ENCODE peak calls at places on chromosomes 6 and 20, in six cellular contexts. X, E, U, H, O and I are unnamed samples.

GRCh38 chr6:105210932-105211531 is 31.2 kb upstream of the POPDC3 start:
- DNase-seq in X (no peak), E (no peak), U (no peak), H (no peak), O (no peak), I (no peak)

GRCh38 chr6:19502301-19502700 is 334.9 kb upstream of the ID4 start:
- DNase-seq in X (no peak), E (no peak), U (no peak), H (no peak), O (no peak), I (no peak)

GRCh38 chr6:162343902-162344226 is 383.7 kb downstream of the PRKN start:
- DNase-seq in X (no peak), E (no peak), U (no peak), H (peak), O (no peak), I (no peak)

GRCh38 chr6:101545171-101545570 is 151.7 kb downstream of the GRIK2 start:
- DNase-seq in X (no peak), E (no peak), U (no peak), H (no peak), O (no peak), I (no peak)

GRCh38 chr6:110137924-110138887 is 41.3 kb downstream of the WASF1 start:
- DNase-seq in X (no peak), E (no peak), U (no peak), H (no peak), O (no peak), I (no peak)

GRCh38 chr6:18491303-18492090 is 104.3 kb downstream of the RNF144B start:
- DNase-seq in X (no peak), E (no peak), U (no peak), H (no peak), O (no peak), I (no peak)

GRCh38 chr6:138465007-138465645 is 34.2 kb downstream of the NHSL1 start:
- DNase-seq in X (no peak), E (no peak), U (no peak), H (no peak), O (no peak), I (no peak)

GRCh38 chr6:89310929-89311328 is 4.2 kb downstream of the GABRR2 start:
- DNase-seq in X (no peak), E (no peak), U (no peak), H (no peak), O (no peak), I (no peak)

GRCh38 chr20:31607640-31608255 is 2.7 kb downstream of the ID1 start:
- DNase-seq in X (no peak), E (no peak), U (no peak), H (no peak), O (no peak), I (no peak)

GRCh38 chr20:25058051-25058796 is at the start of gene ACSS1:
- DNase-seq in X (peak), E (peak), U (peak), H (peak), O (peak), I (peak)

GRCh38 chr20:25437153-25437581 is 29.7 kb downstream of the GINS1 start:
- DNase-seq in X (no peak), E (no peak), U (no peak), H (no peak), O (no peak), I (no peak)

GRCh38 chr20:24773168-24773567 is 175.9 kb upstream of the CST7 start:
- DNase-seq in X (no peak), E (no peak), U (no peak), H (peak), O (no peak), I (no peak)

GRCh38 chr6:160048471-160048870 is 73.1 kb upstream of the SLC22A1 start:
- DNase-seq in X (no peak), E (no peak), U (no peak), H (no peak), O (no peak), I (no peak)

GRCh38 chr6:113651120-113651519 is 206.0 kb upstream of the MARCKS start:
- DNase-seq in X (no peak), E (no peak), U (no peak), H (no peak), O (peak), I (peak)

GRCh38 chr6:31912186-31912585 is 10.3 kb upstream of the ZBTB12 start:
- DNase-seq in X (no peak), E (no peak), U (no peak), H (no peak), O (no peak), I (no peak)

GRCh38 chr6:20953019-20953418 is 418.8 kb downstream of the CDKAL1 start:
- DNase-seq in X (no peak), E (no peak), U (no peak), H (no peak), O (no peak), I (no peak)

GRCh38 chr20:50312682-50313187 is 122.1 kb downstream of the CEBPB start:
- DNase-seq in X (no peak), E (no peak), U (no peak), H (peak), O (peak), I (no peak)
- H3K27ac ChIP-seq in X (no peak), E (no peak), U (no peak), H (peak), O (peak), I (peak)

GRCh38 chr6:130995783-130996447 is 67.1 kb downstream of the EPB41L2 start:
- DNase-seq in X (no peak), E (no peak), U (no peak), H (no peak), O (no peak), I (no peak)

GRCh38 chr6:130993292-130993765 is 69.7 kb downstream of the EPB41L2 start:
- DNase-seq in X (no peak), E (no peak), U (no peak), H (peak), O (no peak), I (peak)

GRCh38 chr6:130994319-130995097 is 68.5 kb downstream of the EPB41L2 start:
- DNase-seq in X (no peak), E (no peak), U (no peak), H (no peak), O (no peak), I (no peak)

GRCh38 chr6:130996635-130997034 is 66.4 kb downstream of the EPB41L2 start:
- DNase-seq in X (no peak), E (no peak), U (no peak), H (no peak), O (no peak), I (no peak)

GRCh38 chr6:130991422-130992144 is 71.5 kb downstream of the EPB41L2 start:
- DNase-seq in X (no peak), E (no peak), U (no peak), H (no peak), O (no peak), I (no peak)
- H3K4me3 ChIP-seq in X (no peak), E (no peak), U (no peak), H (no peak), O (peak), I (no peak)

GRCh38 chr20:37880726-37881591 is 22.0 kb upstream of the VSTM2L start:
- DNase-seq in X (no peak), E (no peak), U (no peak), H (peak), O (peak), I (no peak)

GRCh38 chr20:37876863-37877262 is 26.1 kb upstream of the VSTM2L start:
- DNase-seq in X (no peak), E (no peak), U (no peak), H (no peak), O (no peak), I (no peak)

GRCh38 chr20:37877832-37878772 is 24.8 kb upstream of the VSTM2L start:
- DNase-seq in X (no peak), E (no peak), U (no peak), H (no peak), O (no peak), I (no peak)

GRCh38 chr20:37879843-37880242 is 23.1 kb upstream of the VSTM2L start:
- DNase-seq in X (no peak), E (no peak), U (no peak), H (no peak), O (no peak), I (no peak)

GRCh38 chr20:37879003-37879599 is 23.8 kb upstream of the VSTM2L start:
- DNase-seq in X (no peak), E (no peak), U (no peak), H (no peak), O (no peak), I (no peak)
- H3K27ac ChIP-seq in X (no peak), E (no peak), U (no peak), H (no peak), O (no peak), I (no peak)

GRCh38 chr6:44493593-44493992 is 106.1 kb downstream of the CDC5L start:
- DNase-seq in X (no peak), E (no peak), U (no peak), H (no peak), O (no peak), I (no peak)

GRCh38 chr6:44493132-44493531 is 105.6 kb downstream of the CDC5L start:
- DNase-seq in X (no peak), E (no peak), U (no peak), H (no peak), O (no peak), I (no peak)

GRCh38 chr6:44487611-44488010 is 100.1 kb downstream of the CDC5L start:
- DNase-seq in X (no peak), E (no peak), U (no peak), H (no peak), O (no peak), I (no peak)

GRCh38 chr6:44487002-44487401 is 99.5 kb downstream of the CDC5L start:
- DNase-seq in X (no peak), E (no peak), U (no peak), H (no peak), O (no peak), I (no peak)

DNA sequence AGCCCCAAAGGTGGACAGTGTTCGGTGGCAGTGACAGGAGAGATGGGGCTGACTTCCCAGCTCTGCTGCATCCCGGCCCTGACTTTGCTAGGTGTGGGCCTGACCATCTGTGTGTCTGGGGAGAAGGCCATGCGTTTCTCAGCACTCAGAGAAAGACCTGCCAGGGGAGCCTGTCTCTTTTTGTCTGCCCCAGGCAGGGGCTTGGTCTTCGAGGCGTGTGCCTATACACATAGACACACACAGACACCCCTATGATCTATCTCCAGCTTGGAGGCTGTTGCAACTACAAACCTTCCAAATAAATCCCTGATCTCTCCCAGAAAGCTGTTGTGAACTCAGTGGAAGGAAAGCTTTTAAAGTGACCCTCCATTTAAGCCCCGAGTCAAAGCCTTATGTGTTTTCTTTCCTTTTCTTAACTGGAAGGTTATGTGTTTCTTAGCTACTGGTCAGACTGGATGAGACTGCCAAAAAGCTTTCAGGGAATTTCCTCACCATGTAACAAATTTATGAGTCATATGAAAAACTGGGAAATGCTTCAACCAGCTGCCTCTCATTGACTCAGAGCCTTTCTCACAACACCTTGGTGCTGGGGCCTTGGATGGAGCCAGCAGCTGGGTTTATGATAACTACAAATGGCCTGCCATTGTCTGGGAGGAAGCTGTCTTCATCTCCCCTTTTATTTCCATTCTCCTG is 102.6 kb downstream of the CDC5L start:
- DNase-seq in X (no peak), E (no peak), U (no peak), H (peak), O (no peak), I (no peak)
- H3K4me3 ChIP-seq in X (no peak), E (no peak), U (no peak), H (no peak), O (no peak), I (no peak)

GRCh38 chr6:6679633-6680032 is 91.1 kb downstream of the LY86 start:
- DNase-seq in X (no peak), E (no peak), U (no peak), H (no peak), O (no peak), I (no peak)

GRCh38 chr6:6674872-6675271 is 86.4 kb downstream of the LY86 start:
- DNase-seq in X (no peak), E (no peak), U (no peak), H (no peak), O (no peak), I (no peak)

GRCh38 chr6:6678185-6678671 is 89.7 kb downstream of the LY86 start:
- DNase-seq in X (no peak), E (no peak), U (no peak), H (peak), O (no peak), I (peak)

GRCh38 chr6:6678811-6679210 is 90.3 kb downstream of the LY86 start:
- DNase-seq in X (no peak), E (no peak), U (no peak), H (no peak), O (no peak), I (no peak)

GRCh38 chr6:6676910-6677441 is 88.5 kb downstream of the LY86 start:
- DNase-seq in X (peak), E (peak), U (peak), H (peak), O (peak), I (peak)
- H3K27ac ChIP-seq in X (no peak), E (no peak), U (no peak), H (no peak), O (peak), I (no peak)

GRCh38 chr20:62067547-62068260 is 2.0 kb upstream of the TAF4 start:
- DNase-seq in X (no peak), E (no peak), U (peak), H (no peak), O (no peak), I (no peak)
- H3K4me3 ChIP-seq in X (no peak), E (no peak), U (peak), H (no peak), O (no peak), I (peak)